ENCODE peak calls at places on chromosomes 16 and 17, in five cellular contexts. One of them, this sample, is unnamed.

GRCh38 chr16:64234200-64234599 is 887.7 kb downstream of the CDH11 start:
- DNase-seq in Daoy: no peak
- DNase-seq in EL: no peak
- DNase-seq in effector CD4-positive, alpha-beta T cell: no peak
- DNase-seq in left lobe of liver: no peak
- DNase-seq in this sample: no peak

GRCh38 chr16:73209190-73209589 is 161.3 kb upstream of the ZFHX3 start:
- DNase-seq in effector CD4-positive, alpha-beta T cell: no peak
- DNase-seq in left lobe of liver: no peak
- DNase-seq in EL: no peak
- DNase-seq in Daoy: no peak
- DNase-seq in this sample: no peak

GRCh38 chr17:62565817-62566216 is 61.7 kb upstream of the MRC2 start:
- DNase-seq in effector CD4-positive, alpha-beta T cell: no peak
- DNase-seq in EL: peak; percentile 87
- DNase-seq in Daoy: peak; percentile 54
- DNase-seq in left lobe of liver: no peak
- DNase-seq in this sample: no peak

GRCh38 chr16:88913001-88913612 is 46.6 kb upstream of the PABPN1L start:
- DNase-seq in effector CD4-positive, alpha-beta T cell: no peak
- DNase-seq in EL: no peak
- DNase-seq in left lobe of liver: no peak
- DNase-seq in Daoy: no peak
- DNase-seq in this sample: no peak

GRCh38 chr17:21250719-21251305 is 2.4 kb downstream of the NATD1 start:
- DNase-seq in Daoy: no peak
- DNase-seq in EL: no peak
- DNase-seq in effector CD4-positive, alpha-beta T cell: no peak
- DNase-seq in left lobe of liver: no peak
- DNase-seq in this sample: no peak

GRCh38 chr16:83420206-83420760 is 387.5 kb upstream of the HSBP1 start:
- DNase-seq in effector CD4-positive, alpha-beta T cell: no peak
- DNase-seq in EL: peak; percentile 33
- DNase-seq in left lobe of liver: no peak
- DNase-seq in Daoy: peak; percentile 8
- DNase-seq in this sample: no peak

GRCh38 chr16:58536278-58536677 is 21.0 kb downstream of the SETD6 start:
- DNase-seq in Daoy: no peak
- DNase-seq in EL: no peak
- DNase-seq in effector CD4-positive, alpha-beta T cell: no peak
- DNase-seq in left lobe of liver: no peak
- DNase-seq in this sample: no peak

GRCh38 chr16:85750827-85751641 is at the start of gene C16orf74:
- DNase-seq in EL: peak; percentile 72
- DNase-seq in left lobe of liver: peak; percentile 74
- DNase-seq in Daoy: peak; percentile 65
- DNase-seq in effector CD4-positive, alpha-beta T cell: no peak
- DNase-seq in this sample: no peak

GRCh38 chr17:28553000-28553505 is 629 bp upstream of the UNC119 start:
- DNase-seq in EL: no peak
- DNase-seq in Daoy: no peak
- DNase-seq in left lobe of liver: no peak
- DNase-seq in effector CD4-positive, alpha-beta T cell: no peak
- DNase-seq in this sample: no peak

GRCh38 chr16:69273009-69273408 is 38.1 kb upstream of the VPS4A start:
- DNase-seq in left lobe of liver: no peak
- DNase-seq in EL: peak; percentile 80
- DNase-seq in effector CD4-positive, alpha-beta T cell: no peak
- DNase-seq in Daoy: no peak
- DNase-seq in this sample: no peak

GRCh38 chr16:26161461-26162180 is 469.9 kb downstream of the HS3ST4 start:
- DNase-seq in EL: no peak
- DNase-seq in left lobe of liver: no peak
- DNase-seq in Daoy: no peak
- DNase-seq in effector CD4-positive, alpha-beta T cell: no peak
- DNase-seq in this sample: no peak

GRCh38 chr17:64326420-64327054 is 63.5 kb upstream of the TEX2 start:
- DNase-seq in effector CD4-positive, alpha-beta T cell: no peak
- DNase-seq in Daoy: peak; percentile 86
- DNase-seq in left lobe of liver: peak; percentile 63
- DNase-seq in EL: peak; percentile 68
- DNase-seq in this sample: no peak

GRCh38 chr16:799111-799947 is 1.2 kb downstream of the GNG13 start:
- DNase-seq in left lobe of liver: no peak
- DNase-seq in effector CD4-positive, alpha-beta T cell: no peak
- DNase-seq in Daoy: no peak
- DNase-seq in EL: no peak
- DNase-seq in this sample: no peak

GRCh38 chr16:30750876-30751465 is 2.7 kb downstream of the PHKG2 start:
- DNase-seq in left lobe of liver: no peak
- DNase-seq in effector CD4-positive, alpha-beta T cell: no peak
- DNase-seq in EL: no peak
- DNase-seq in Daoy: no peak
- DNase-seq in this sample: no peak

GRCh38 chr16:8936421-8936820 is 27.3 kb downstream of the USP7 start:
- DNase-seq in left lobe of liver: no peak
- DNase-seq in Daoy: peak; percentile 44
- DNase-seq in EL: peak; percentile 44
- DNase-seq in effector CD4-positive, alpha-beta T cell: peak; percentile 63
- DNase-seq in this sample: no peak

GRCh38 chr17:72599891-72600290 is 479.1 kb downstream of the SOX9 start:
- DNase-seq in left lobe of liver: no peak
- DNase-seq in Daoy: no peak
- DNase-seq in effector CD4-positive, alpha-beta T cell: no peak
- DNase-seq in EL: no peak
- DNase-seq in this sample: no peak

GRCh38 chr17:41864837-41865595 is at the start of gene KLHL11:
- DNase-seq in left lobe of liver: peak; percentile 92
- DNase-seq in EL: peak; percentile 91
- DNase-seq in Daoy: peak; percentile 95
- DNase-seq in effector CD4-positive, alpha-beta T cell: peak; percentile 83
- DNase-seq in this sample: peak; percentile 56

GRCh38 chr17:27379863-27380533 is 76.2 kb upstream of the KSR1 start:
- DNase-seq in Daoy: peak; percentile 79
- DNase-seq in effector CD4-positive, alpha-beta T cell: no peak
- DNase-seq in EL: peak; percentile 66
- DNase-seq in left lobe of liver: peak; percentile 53
- DNase-seq in this sample: no peak

GRCh38 chr17:82528484-82529265 is 9.1 kb downstream of the FOXK2 start:
- DNase-seq in Daoy: peak; percentile 64
- DNase-seq in EL: peak; percentile 48
- DNase-seq in effector CD4-positive, alpha-beta T cell: no peak
- DNase-seq in left lobe of liver: peak; percentile 72
- DNase-seq in this sample: no peak

GRCh38 chr16:29812754-29813643 is 1.0 kb downstream of the PRRT2 start:
- DNase-seq in EL: no peak
- DNase-seq in Daoy: no peak
- DNase-seq in left lobe of liver: no peak
- DNase-seq in effector CD4-positive, alpha-beta T cell: no peak
- DNase-seq in this sample: no peak

GRCh38 chr17:64599187-64599676 is 62.9 kb downstream of the SMURF2 start:
- DNase-seq in effector CD4-positive, alpha-beta T cell: peak; percentile 33
- DNase-seq in Daoy: no peak
- DNase-seq in EL: no peak
- DNase-seq in left lobe of liver: no peak
- DNase-seq in this sample: no peak

GRCh38 chr16:66286527-66286926 is 80.0 kb upstream of the CDH5 start:
- DNase-seq in EL: no peak
- DNase-seq in left lobe of liver: peak; percentile 15
- DNase-seq in effector CD4-positive, alpha-beta T cell: no peak
- DNase-seq in Daoy: no peak
- DNase-seq in this sample: no peak

GRCh38 chr17:58330544-58330996 is 2.0 kb upstream of the TSPOAP1 start:
- DNase-seq in Daoy: no peak
- DNase-seq in effector CD4-positive, alpha-beta T cell: no peak
- DNase-seq in left lobe of liver: no peak
- DNase-seq in EL: no peak
- DNase-seq in this sample: no peak

GRCh38 chr17:59378621-59379194 is 47.3 kb downstream of the YPEL2 start:
- DNase-seq in left lobe of liver: no peak
- DNase-seq in EL: peak; percentile 89
- DNase-seq in effector CD4-positive, alpha-beta T cell: no peak
- DNase-seq in Daoy: peak; percentile 30
- DNase-seq in this sample: no peak

GRCh38 chr16:63289834-63290460 is 1253.7 kb upstream of the CDH8 start:
- DNase-seq in effector CD4-positive, alpha-beta T cell: no peak
- DNase-seq in EL: no peak
- DNase-seq in Daoy: no peak
- DNase-seq in left lobe of liver: no peak
- DNase-seq in this sample: no peak

GRCh38 chr16:27671410-27671809 is 121.5 kb downstream of the KATNIP start:
- DNase-seq in EL: no peak
- DNase-seq in left lobe of liver: no peak
- DNase-seq in effector CD4-positive, alpha-beta T cell: no peak
- DNase-seq in Daoy: no peak
- DNase-seq in this sample: no peak

GRCh38 chr17:76506408-76507328 is 5.4 kb upstream of the RHBDF2 start:
- DNase-seq in left lobe of liver: peak; percentile 82
- DNase-seq in Daoy: peak; percentile 81
- DNase-seq in EL: peak; percentile 71
- DNase-seq in effector CD4-positive, alpha-beta T cell: peak; percentile 84
- DNase-seq in this sample: no peak

GRCh38 chr16:86609115-86609514 is 30.8 kb downstream of the FOXL1 start:
- DNase-seq in effector CD4-positive, alpha-beta T cell: no peak
- DNase-seq in Daoy: peak; percentile 50
- DNase-seq in EL: peak; percentile 99
- DNase-seq in left lobe of liver: no peak
- DNase-seq in this sample: no peak

GRCh38 chr16:54284319-54284930 is 2.2 kb downstream of the IRX3 start:
- DNase-seq in EL: no peak
- DNase-seq in left lobe of liver: peak; percentile 49
- DNase-seq in Daoy: peak; percentile 31
- DNase-seq in effector CD4-positive, alpha-beta T cell: no peak
- DNase-seq in this sample: no peak

GRCh38 chr17:82143333-82143732 is 45.3 kb upstream of the FASN start:
- DNase-seq in effector CD4-positive, alpha-beta T cell: no peak
- DNase-seq in left lobe of liver: no peak
- DNase-seq in Daoy: no peak
- DNase-seq in EL: no peak
- DNase-seq in this sample: no peak